ENCODE peak calls at places on chromosome 11, in nine cellular contexts. B, O, S, I, E, L, D, P and T are unnamed samples.

GRCh38 chr11:127890026-127890611 is 697.2 kb downstream of the ETS1 start:
- DNase-seq in B (no peak), O (no peak), S (no peak), I (no peak), E (no peak), L (no peak), D (peak; percentile 17), P (no peak), T (no peak)

GRCh38 chr11:48000432-48000831 is 20.1 kb downstream of the PTPRJ start:
- DNase-seq in B (no peak), O (no peak), S (no peak), I (no peak), E (no peak), L (no peak), D (no peak), P (no peak), T (no peak)

GRCh38 chr11:45083544-45084087 is 62.8 kb upstream of the PRDM11 start:
- DNase-seq in B (no peak), O (no peak), S (peak; percentile 45), I (no peak), E (no peak), L (no peak), D (no peak), P (no peak), T (no peak)

GRCh38 chr11:121717296-121717695 is 264.5 kb upstream of the SORL1-AS1 start:
- DNase-seq in B (no peak), O (no peak), S (no peak), I (no peak), E (no peak), L (no peak), D (no peak), P (no peak), T (no peak)

GRCh38 chr11:36608491-36609199 is 10.6 kb upstream of the RAG2 start:
- DNase-seq in B (no peak), O (no peak), S (no peak), I (no peak), E (no peak), L (no peak), D (no peak), P (no peak), T (no peak)

GRCh38 chr11:63613517-63614135 is 607 bp downstream of the PLAAT3 start:
- DNase-seq in B (peak; percentile 57), O (peak; percentile 49), S (no peak), I (no peak), E (peak; percentile 16), L (no peak), D (no peak), P (no peak), T (no peak)

GRCh38 chr11:76629853-76630599 is 40.5 kb downstream of the LRRC32 start:
- DNase-seq in B (peak; percentile 74), O (no peak), S (no peak), I (no peak), E (no peak), L (no peak), D (peak; percentile 18), P (no peak), T (peak; percentile 92)

GRCh38 chr11:58628446-58628845 is 6.0 kb downstream of the CNTF start:
- DNase-seq in B (peak; percentile 33), O (no peak), S (no peak), I (no peak), E (no peak), L (no peak), D (peak; percentile 42), P (no peak), T (no peak)

GRCh38 chr11:69948256-69949141 is 129.3 kb upstream of the FGF3 start:
- DNase-seq in B (peak; percentile 10), O (no peak), S (no peak), I (no peak), E (no peak), L (no peak), D (peak; percentile 57), P (no peak), T (no peak)

GRCh38 chr11:44809283-44809682 is 82.5 kb downstream of the TSPAN18 start:
- DNase-seq in B (no peak), O (no peak), S (no peak), I (no peak), E (no peak), L (no peak), D (no peak), P (no peak), T (no peak)

GRCh38 chr11:61160487-61161189 is 588 bp downstream of the VPS37C start:
- DNase-seq in B (no peak), O (no peak), S (no peak), I (no peak), E (no peak), L (no peak), D (no peak), P (no peak), T (peak; percentile 55)

GRCh38 chr11:77195071-77195705 is 67.1 kb downstream of the MYO7A start:
- DNase-seq in B (no peak), O (no peak), S (no peak), I (no peak), E (no peak), L (no peak), D (no peak), P (no peak), T (no peak)